ENCODE peak calls at places on chromosomes 12 and 14, in five cellular contexts. H is upper lobe of right lung, F is AG08396, E is hypothalamus, M is T follicular helper cell. B is an unnamed sample.

GRCh38 chr14:22071001-22071400 is 397.4 kb upstream of the OR4E1 start:
- DNase-seq in H (no peak), M (peak), E (no peak), F (no peak), B (no peak)

GRCh38 chr14:98189521-98189920 is 1082.5 kb downstream of the BCL11B start:
- DNase-seq in E (no peak), H (no peak), F (no peak), M (no peak), B (no peak)

GRCh38 chr14:96062506-96062905 is 23.3 kb downstream of the C14orf132 start:
- DNase-seq in F (no peak), M (no peak), E (no peak), H (no peak), B (no peak)

GRCh38 chr14:37122919-37123639 is 49.3 kb downstream of the SLC25A21 start:
- DNase-seq in E (no peak), M (no peak), F (no peak), H (no peak), B (no peak)

GRCh38 chr12:93954160-93955112 is 193.9 kb upstream of the PLXNC1 start:
- DNase-seq in H (no peak), E (no peak), F (peak), M (no peak), B (no peak)

GRCh38 chr12:123265851-123266678 is 5.6 kb downstream of the CDK2AP1 start:
- DNase-seq in M (no peak), F (no peak), H (no peak), E (no peak), B (no peak)

GRCh38 chr14:62301076-62301475 is 538.9 kb downstream of the SNAPC1 start:
- DNase-seq in H (no peak), E (no peak), M (no peak), F (no peak), B (no peak)

GRCh38 chr14:68283378-68284123 is 464.0 kb downstream of the RAD51B start:
- DNase-seq in E (no peak), F (no peak), M (peak), H (no peak), B (no peak)

GRCh38 chr14:53953002-53953827 is 3.4 kb downstream of the BMP4 start:
- DNase-seq in F (peak), H (peak), M (no peak), E (peak), B (no peak)

GRCh38 chr14:72682188-72682587 is 211.7 kb downstream of the DPF3 start:
- DNase-seq in E (no peak), M (no peak), H (no peak), F (peak), B (no peak)

GRCh38 chr14:75906680-75907280 is 75.0 kb downstream of the TGFB3 start:
- DNase-seq in E (peak), F (peak), M (peak), H (no peak), B (peak)

GRCh38 chr14:80996049-80996901 is 40.9 kb downstream of the TSHR start:
- DNase-seq in M (no peak), F (peak), E (no peak), H (no peak), B (no peak)

GRCh38 chr12:2355604-2356003 is 302.8 kb downstream of the CACNA1C start:
- DNase-seq in M (no peak), H (no peak), E (no peak), F (no peak), B (no peak)

GRCh38 chr12:28145211-28145610 is 45.0 kb upstream of the CCDC91 start:
- DNase-seq in F (no peak), H (no peak), M (no peak), E (no peak), B (no peak)

GRCh38 chr14:93932642-93933041 is 5.5 kb downstream of the FAM181A start:
- DNase-seq in E (no peak), H (no peak), F (no peak), M (no peak), B (no peak)

GRCh38 chr14:81169711-81170103 is 51.1 kb downstream of the GTF2A1 start:
- DNase-seq in E (peak), M (no peak), H (peak), F (peak), B (no peak)

GRCh38 chr12:76490763-76491162 is 68.8 kb downstream of the OSBPL8 start:
- DNase-seq in H (no peak), F (no peak), M (no peak), E (no peak), B (no peak)

GRCh38 chr12:58099476-58099875 is 158.1 kb downstream of the ATP23 start:
- DNase-seq in E (no peak), H (no peak), F (no peak), M (no peak), B (no peak)

GRCh38 chr12:94616217-94616729 is 34.1 kb downstream of the TMCC3 start:
- DNase-seq in M (no peak), F (no peak), H (no peak), E (peak), B (no peak)

GRCh38 chr14:71165121-71165574 is 257.9 kb downstream of the PCNX1 start:
- DNase-seq in F (peak), E (no peak), H (no peak), M (no peak), B (no peak)

GRCh38 chr12:93115198-93115601 is 186.1 kb upstream of the EEA1 start:
- DNase-seq in F (no peak), E (no peak), H (no peak), M (no peak), B (no peak)

GRCh38 chr12:53166837-53167236 is 13.7 kb upstream of the ZNF740 start:
- DNase-seq in H (no peak), M (no peak), E (no peak), F (no peak), B (no peak)

GRCh38 chr12:28578833-28579252 is 388.6 kb downstream of the CCDC91 start:
- DNase-seq in F (no peak), E (no peak), M (no peak), H (no peak), B (no peak)

GRCh38 chr14:65803886-65804285 is 391.4 kb downstream of the FUT8 start:
- DNase-seq in E (no peak), F (no peak), H (no peak), M (no peak), B (no peak)

GRCh38 chr12:124625867-124626675 is 58.7 kb upstream of the NCOR2 start:
- DNase-seq in H (peak), F (peak), M (no peak), E (no peak), B (peak)

GRCh38 chr14:54310151-54310851 is 86.5 kb upstream of the CDKN3 start:
- DNase-seq in F (no peak), M (no peak), E (no peak), H (no peak), B (no peak)

GRCh38 chr12:2960432-2960956 is 1.3 kb downstream of the TEAD4 start:
- DNase-seq in M (no peak), E (no peak), H (no peak), F (peak), B (no peak)

GRCh38 chr12:132305560-132305966 is 23.8 kb downstream of the GALNT9 start:
- DNase-seq in M (no peak), F (no peak), E (no peak), H (no peak), B (no peak)